ENCODE peak calls at places on chromosomes 7 and 10, in four cellular contexts. X, T, A and E are unnamed samples. For H3K27me3, the result is how much of the 10 kb centered on the place peaks cover.

GRCh38 chr10:127687548-127687947 is 49.4 kb upstream of the FOXI2 start:
- DNase-seq in X (no peak), T (no peak), A (no peak), E (no peak)

GRCh38 chr7:33895025-33895804 is 10.1 kb upstream of the BMPER start:
- DNase-seq in X (peak), T (peak), A (peak), E (peak)

GRCh38 chr10:14879055-14879800 is 562 bp downstream of the SUV39H2 start:
- DNase-seq in X (peak), T (peak), A (no peak), E (peak)

GRCh38 chr10:120394446-120394845 is 62.6 kb upstream of the PLPP4 start:
- DNase-seq in X (no peak), T (no peak), A (peak), E (no peak)

GRCh38 chr7:66359656-66360211 is 154.6 kb downstream of the TPST1 start:
- DNase-seq in X (peak), T (peak), A (no peak), E (no peak)

GRCh38 chr7:142916508-142916907 is 17.0 kb downstream of the TRPV5 start:
- DNase-seq in X (no peak), T (no peak), A (no peak), E (no peak)

GRCh38 chr7:83648464-83649241 is at the start of gene SEMA3E:
- DNase-seq in X (no peak), T (peak), A (peak), E (no peak)

GRCh38 chr7:112420236-112420945 is 29.9 kb upstream of the IFRD1 start:
- DNase-seq in X (no peak), T (peak), A (no peak), E (no peak)

GRCh38 chr7:84336303-84336702 is 141.7 kb upstream of the SEMA3A start:
- DNase-seq in X (no peak), T (no peak), A (no peak), E (no peak)

GRCh38 chr10:790821-791551 is 101.5 kb upstream of the DIP2C start:
- DNase-seq in X (no peak), T (no peak), A (no peak), E (peak)

GRCh38 chr7:119377-120163 is 72.8 kb upstream of the FAM20C start:
- DNase-seq in X (peak), T (no peak), A (no peak), E (peak)

GRCh38 chr7:118843456-118843855 is 619.0 kb downstream of the ANKRD7 start:
- DNase-seq in X (no peak), T (no peak), A (no peak), E (no peak)

GRCh38 chr10:13970231-13970966 is 360.3 kb downstream of the FRMD4A start:
- DNase-seq in X (no peak), T (no peak), A (no peak), E (no peak)

GRCh38 chr7:98617051-98617959 is at the start of gene NPTX2:
- DNase-seq in X (no peak), T (no peak), A (no peak), E (no peak)

GRCh38 chr7:44143606-44144250 is 2.6 kb upstream of the MYL7 start:
- DNase-seq in X (peak), T (no peak), A (no peak), E (no peak)

GRCh38 chr10:8300925-8301707 is 246.6 kb downstream of the GATA3 start:
- DNase-seq in X (no peak), T (peak), A (no peak), E (no peak)

GRCh38 chr7:140923358-140924006 is 1.2 kb downstream of the BRAF start:
- DNase-seq in X (no peak), T (no peak), A (no peak), E (no peak)

GRCh38 chr7:31696270-31696669 is 9.3 kb downstream of the PPP1R17 start:
- DNase-seq in X (no peak), T (no peak), A (no peak), E (no peak)

GRCh38 chr7:155375337-155376277 is 77.9 kb downstream of the INSIG1 start:
- DNase-seq in X (no peak), T (no peak), A (no peak), E (no peak)

GRCh38 chr7:41732279-41733062 is 29.6 kb upstream of the INHBA start:
- DNase-seq in X (no peak), T (no peak), A (no peak), E (peak)

GRCh38 chr7:35379481-35379880 is 125.6 kb upstream of the TBX20 start:
- DNase-seq in X (peak), T (no peak), A (no peak), E (no peak)

GRCh38 chr7:90298145-90299038 is 22.7 kb downstream of the FAM237B start:
- DNase-seq in X (no peak), T (peak), A (peak), E (no peak)

GRCh38 chr10:110209926-110210662 is 2.7 kb downstream of the MXI1 start:
- DNase-seq in X (no peak), T (peak), A (no peak), E (peak)

GRCh38 chr7:29946428-29947186 is 43.0 kb downstream of the SCRN1 start:
- DNase-seq in X (peak), T (no peak), A (no peak), E (no peak)

GRCh38 chr7:115812796-115813195 is 217.8 kb downstream of the TFEC start:
- DNase-seq in X (no peak), T (no peak), A (no peak), E (no peak)

GRCh38 chr7:114423218-114423496 is 8.5 kb downstream of the FOXP2 start:
- DNase-seq in X (no peak), T (no peak), A (no peak), E (no peak)

GRCh38 chr10:95976295-95977229 is 66.8 kb upstream of the CCNJ start:
- DNase-seq in X (no peak), T (no peak), A (no peak), E (no peak)

GRCh38 chr7:39749177-39749576 is 125.8 kb downstream of the RALA start:
- DNase-seq in X (no peak), T (peak), A (no peak), E (no peak)

GRCh38 chr10:87861953-87862643 is 1.2 kb downstream of the KLLN start:
- DNase-seq in X (peak), T (peak), A (peak), E (peak)

GRCh38 chr7:16171928-16172327 is 249.4 kb downstream of the CRPPA start:
- DNase-seq in X (no peak), T (no peak), A (no peak), E (no peak)

GRCh38 chr7:730501-731439 is 3.7 kb upstream of the PRKAR1B start:
- DNase-seq in X (no peak), T (no peak), A (no peak), E (peak)

GRCh38 chr10:71429304-71429703 is 32.6 kb downstream of the CDH23 start:
- DNase-seq in X (no peak), T (no peak), A (no peak), E (no peak)
- H3K27me3 ChIP-seq in X (under half), T (under half), A (under half), E (under half)

DNA sequence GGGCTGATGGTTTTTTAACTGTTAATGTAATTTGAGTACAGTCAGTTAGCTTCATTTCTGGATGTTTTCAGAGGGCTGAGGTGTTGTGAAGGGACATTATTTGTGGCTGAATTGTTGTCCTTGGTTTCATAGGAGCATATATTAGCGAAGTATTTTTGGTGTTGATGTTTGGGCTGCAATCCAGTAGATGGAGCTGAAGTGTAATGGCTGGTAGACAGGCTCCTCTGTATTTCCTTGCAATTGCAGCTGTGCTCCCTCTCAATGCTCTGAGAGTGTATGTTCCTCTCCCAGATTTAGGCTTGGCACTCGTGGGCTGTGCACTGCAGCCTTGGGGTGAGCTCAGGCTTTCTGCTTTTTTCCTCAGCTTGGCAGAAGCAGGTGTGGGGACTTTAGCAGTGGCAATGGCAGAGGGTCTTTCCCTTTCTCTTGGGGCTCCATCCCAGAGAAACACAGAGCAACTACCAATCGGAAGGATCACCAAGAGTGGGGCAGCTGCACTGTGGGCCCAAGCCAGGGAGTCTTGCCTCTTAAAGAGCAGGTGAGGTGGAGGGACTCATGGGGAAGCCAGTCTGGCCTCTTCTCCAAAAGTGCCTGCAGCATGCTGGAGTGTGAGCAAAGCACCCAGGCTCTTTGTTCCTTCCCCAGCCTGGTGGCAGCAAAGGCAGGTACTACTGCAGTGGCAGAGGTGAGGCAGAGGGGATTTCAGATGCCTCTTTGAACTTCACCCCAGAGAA is 544.4 kb downstream of the SH2D4B start:
- DNase-seq in X (no peak), T (peak), A (no peak), E (no peak)
- TF ChIP-seq CTCF in X (no peak), T (peak), A (peak), E (no peak)

GRCh38 chr10:133024711-133025557 is 62.8 kb upstream of the ADGRA1 start:
- DNase-seq in X (no peak), T (no peak), A (no peak), E (no peak)

GRCh38 chr10:133026726-133027395 is 60.9 kb upstream of the ADGRA1 start:
- DNase-seq in X (no peak), T (no peak), A (no peak), E (no peak)

GRCh38 chr10:133027480-133027879 is 60.2 kb upstream of the ADGRA1 start:
- DNase-seq in X (no peak), T (no peak), A (no peak), E (no peak)

GRCh38 chr10:133025558-133026090 is 62.1 kb upstream of the ADGRA1 start:
- DNase-seq in X (no peak), T (no peak), A (no peak), E (no peak)

DNA sequence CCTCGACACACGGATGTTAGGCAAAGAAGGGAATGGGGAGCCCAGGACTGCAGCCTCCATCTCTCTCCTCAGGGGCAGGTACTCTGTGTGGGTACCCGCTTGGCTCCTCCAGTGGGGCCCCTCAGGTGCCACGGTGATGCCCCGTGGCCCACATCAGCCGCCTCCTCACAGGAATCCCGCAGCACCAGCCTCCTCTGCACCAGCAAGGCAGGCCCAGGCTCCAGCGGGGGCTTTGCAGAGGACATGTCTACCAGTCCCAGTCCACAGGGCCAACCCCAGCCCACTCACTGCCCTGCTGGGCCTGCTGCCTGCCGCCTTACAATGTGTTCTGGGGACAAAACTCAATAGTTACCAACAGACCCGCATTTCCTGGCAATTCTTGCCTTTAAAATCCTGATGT is 61.6 kb upstream of the ADGRA1 start:
- DNase-seq in X (no peak), T (no peak), A (no peak), E (no peak)
- H3K27me3 ChIP-seq in X (under half), T (under half), A (under half), E (under half)

DNA sequence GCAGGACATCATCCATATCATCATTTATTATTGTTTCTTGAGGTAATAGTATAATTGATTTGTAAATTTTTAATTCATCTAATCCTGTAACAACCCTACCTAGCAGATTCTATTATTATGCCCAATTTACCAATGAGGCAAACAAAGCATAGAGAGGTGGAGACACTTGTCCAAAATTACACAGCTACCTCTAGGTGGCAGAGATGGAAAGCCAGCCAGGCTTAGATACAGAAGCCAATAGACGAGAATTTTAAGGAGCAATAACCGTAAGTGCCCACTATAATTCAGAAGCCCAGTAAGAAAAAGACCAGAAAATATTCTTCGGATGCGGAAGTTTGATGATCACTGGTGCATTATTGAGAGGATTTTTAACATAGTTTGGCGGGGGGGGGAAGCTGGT is 54.0 kb downstream of the ANK3 start:
- DNase-seq in X (no peak), T (peak), A (no peak), E (no peak)
- TF ChIP-seq CTCF in X (peak), T (peak), A (peak), E (no peak)

DNA sequence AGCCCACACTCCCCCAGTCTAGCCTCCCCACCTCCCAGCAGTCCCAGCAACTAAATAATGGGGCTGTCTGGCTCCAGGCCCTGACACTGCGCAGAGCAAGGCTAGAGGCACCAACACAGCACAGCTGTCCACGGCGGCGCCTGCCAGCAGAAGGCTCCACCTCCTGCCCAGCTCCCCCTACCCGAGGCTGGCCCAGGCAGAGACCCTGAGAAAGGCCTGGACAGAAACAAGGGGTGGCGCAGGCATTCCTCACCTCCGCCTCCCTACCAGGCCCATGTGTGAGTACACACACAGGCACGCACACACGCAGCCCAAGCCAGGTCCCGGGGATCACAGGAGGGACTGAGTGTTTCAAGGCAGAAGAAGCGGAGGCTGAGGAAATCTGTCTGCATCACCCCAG is 6.0 kb downstream of the KCNH2 start:
- DNase-seq in X (no peak), T (no peak), A (no peak), E (no peak)
- H3K27me3 ChIP-seq in X (under half), T (half or more), A (half or more), E (under half)

GRCh38 chr10:10055656-10056445 is 961.8 kb upstream of the CELF2 start:
- DNase-seq in X (no peak), T (no peak), A (no peak), E (no peak)

GRCh38 chr10:10053051-10053450 is 964.6 kb upstream of the CELF2 start:
- DNase-seq in X (no peak), T (no peak), A (no peak), E (no peak)

DNA sequence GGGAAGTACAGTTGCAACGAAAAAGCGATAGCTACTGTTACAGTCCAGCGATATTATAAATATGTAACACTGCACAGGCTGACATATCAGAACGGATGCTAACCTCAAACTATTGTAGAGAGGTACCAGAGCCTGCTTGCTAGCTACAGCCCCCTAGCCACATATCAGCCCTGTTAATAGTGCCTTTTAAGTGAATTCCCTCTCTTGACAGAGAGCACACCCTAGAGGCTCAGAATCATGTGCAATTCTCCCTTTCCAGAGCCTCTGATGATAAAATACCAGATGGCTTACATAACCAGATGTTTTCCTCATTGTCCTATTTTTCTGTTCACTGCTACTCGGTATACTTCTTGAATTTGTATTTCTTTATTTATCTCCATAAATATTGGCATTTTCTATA is 960.7 kb upstream of the CELF2 start:
- DNase-seq in X (no peak), T (no peak), A (no peak), E (no peak)
- TF ChIP-seq CTCF in X (peak), T (no peak), A (no peak), E (no peak)

DNA sequence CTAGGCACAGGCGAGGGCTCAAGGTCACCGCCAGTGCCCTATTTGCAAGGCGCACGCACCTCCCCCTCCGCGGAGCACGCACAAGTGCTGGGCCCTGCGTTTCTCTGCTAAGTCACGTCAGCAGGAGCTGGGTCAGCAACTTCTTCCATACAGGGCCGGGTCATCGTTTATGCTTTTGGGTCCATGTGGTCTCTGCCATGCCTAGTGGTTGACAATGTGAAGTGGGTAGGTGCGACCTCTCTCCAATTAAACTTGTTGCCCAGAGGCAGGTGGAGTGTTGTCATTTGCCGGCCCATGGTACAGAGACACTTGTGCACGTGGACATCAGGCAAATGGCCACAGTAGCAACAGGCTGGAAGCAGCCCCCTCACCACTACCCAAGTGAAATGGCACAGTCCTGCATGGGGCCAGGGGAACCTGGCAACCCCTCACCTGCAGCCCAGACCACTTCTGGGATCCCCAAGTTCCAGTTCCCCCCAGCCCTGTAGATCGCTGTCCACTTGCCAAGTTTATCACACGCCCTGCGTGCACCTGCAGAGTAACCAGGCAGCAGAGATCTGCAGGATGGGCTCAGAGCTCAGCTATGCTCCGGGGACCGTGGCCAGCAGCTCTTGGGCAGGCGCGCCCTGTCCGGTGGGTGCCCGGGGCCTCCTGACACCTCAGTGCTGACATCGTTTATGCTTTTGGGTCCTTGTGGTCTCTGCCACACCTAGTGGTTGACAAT is 86.1 kb upstream of the PPP2R2D start:
- DNase-seq in X (no peak), T (no peak), A (no peak), E (no peak)
- H3K27me3 ChIP-seq in X (under half), T (under half), A (under half), E (under half)

GRCh38 chr7:132930881-132931280 is 151.0 kb downstream of the CHCHD3 start:
- DNase-seq in X (no peak), T (no peak), A (no peak), E (no peak)
- TF ChIP-seq CTCF in X (no peak), T (peak), A (peak), E (peak)